ENCODE peak calls at places on chromosomes 6 and 20, in four cellular contexts. One of them, this sample, is unnamed.

GRCh38 chr6:3456794-3457709 is at the start of gene SLC22A23:
- DNase-seq in progenitor cell of endocrine pancreas: peak; percentile 90
- DNase-seq in mucosa of descending colon: peak; percentile 88
- DNase-seq in prostate gland: peak; percentile 87
- DNase-seq in this sample: peak; percentile 57

GRCh38 chr20:14959506-14960493 is 622.4 kb upstream of the FLRT3 start:
- DNase-seq in mucosa of descending colon: no peak
- DNase-seq in progenitor cell of endocrine pancreas: no peak
- DNase-seq in prostate gland: no peak
- DNase-seq in this sample: no peak

GRCh38 chr20:38275815-38276550 is 15.4 kb upstream of the KIAA1755 start:
- DNase-seq in progenitor cell of endocrine pancreas: no peak
- DNase-seq in mucosa of descending colon: no peak
- DNase-seq in prostate gland: no peak
- DNase-seq in this sample: no peak

GRCh38 chr6:107600936-107601335 is 111.0 kb downstream of the SOBP start:
- DNase-seq in progenitor cell of endocrine pancreas: no peak
- DNase-seq in mucosa of descending colon: no peak
- DNase-seq in prostate gland: peak; percentile 48
- DNase-seq in this sample: no peak

GRCh38 chr6:20652691-20653479 is 118.6 kb downstream of the CDKAL1 start:
- DNase-seq in progenitor cell of endocrine pancreas: no peak
- DNase-seq in mucosa of descending colon: no peak
- DNase-seq in prostate gland: no peak
- DNase-seq in this sample: no peak

GRCh38 chr20:47334022-47334551 is 22.4 kb downstream of the ZMYND8 start:
- DNase-seq in prostate gland: peak; percentile 74
- DNase-seq in progenitor cell of endocrine pancreas: no peak
- DNase-seq in mucosa of descending colon: no peak
- DNase-seq in this sample: no peak

GRCh38 chr6:136166815-136167214 is 83.3 kb downstream of the MTFR2 start:
- DNase-seq in progenitor cell of endocrine pancreas: no peak
- DNase-seq in mucosa of descending colon: no peak
- DNase-seq in prostate gland: no peak
- DNase-seq in this sample: no peak

GRCh38 chr6:20379231-20379630 is 22.4 kb upstream of the E2F3 start:
- DNase-seq in progenitor cell of endocrine pancreas: no peak
- DNase-seq in prostate gland: no peak
- DNase-seq in mucosa of descending colon: no peak
- DNase-seq in this sample: no peak

GRCh38 chr6:136550330-136551071 is at the start of gene MAP7:
- DNase-seq in progenitor cell of endocrine pancreas: peak; percentile 94
- DNase-seq in mucosa of descending colon: peak; percentile 91
- DNase-seq in prostate gland: peak; percentile 94
- DNase-seq in this sample: peak; percentile 70

GRCh38 chr6:45709834-45710233 is 305.8 kb downstream of the CLIC5 start:
- DNase-seq in mucosa of descending colon: no peak
- DNase-seq in progenitor cell of endocrine pancreas: no peak
- DNase-seq in prostate gland: no peak
- DNase-seq in this sample: peak; percentile 72

GRCh38 chr6:119043783-119044182 is 34.7 kb downstream of the FAM184A start:
- DNase-seq in progenitor cell of endocrine pancreas: no peak
- DNase-seq in prostate gland: no peak
- DNase-seq in mucosa of descending colon: no peak
- DNase-seq in this sample: no peak

GRCh38 chr20:62668441-62669027 is 26.2 kb downstream of the SLCO4A1 start:
- DNase-seq in progenitor cell of endocrine pancreas: peak; percentile 64
- DNase-seq in mucosa of descending colon: no peak
- DNase-seq in prostate gland: peak; percentile 55
- DNase-seq in this sample: peak; percentile 25

GRCh38 chr20:39605908-39606307 is 643.8 kb downstream of the DHX35 start:
- DNase-seq in mucosa of descending colon: no peak
- DNase-seq in prostate gland: no peak
- DNase-seq in progenitor cell of endocrine pancreas: no peak
- DNase-seq in this sample: no peak

GRCh38 chr6:11043552-11043960 is 549 bp downstream of the ELOVL2 start:
- DNase-seq in progenitor cell of endocrine pancreas: no peak
- DNase-seq in prostate gland: no peak
- DNase-seq in mucosa of descending colon: no peak
- DNase-seq in this sample: no peak

GRCh38 chr6:11042750-11043551 is 1.2 kb downstream of the ELOVL2 start:
- DNase-seq in progenitor cell of endocrine pancreas: no peak
- DNase-seq in mucosa of descending colon: no peak
- DNase-seq in prostate gland: no peak
- DNase-seq in this sample: no peak

GRCh38 chr6:11044712-11045167 is 635 bp upstream of the ELOVL2 start:
- DNase-seq in mucosa of descending colon: no peak
- DNase-seq in prostate gland: no peak
- DNase-seq in progenitor cell of endocrine pancreas: no peak
- DNase-seq in this sample: no peak

GRCh38 chr6:11042025-11042749 is 1.9 kb downstream of the ELOVL2 start:
- DNase-seq in mucosa of descending colon: no peak
- DNase-seq in prostate gland: no peak
- DNase-seq in progenitor cell of endocrine pancreas: no peak
- DNase-seq in this sample: no peak

DNA sequence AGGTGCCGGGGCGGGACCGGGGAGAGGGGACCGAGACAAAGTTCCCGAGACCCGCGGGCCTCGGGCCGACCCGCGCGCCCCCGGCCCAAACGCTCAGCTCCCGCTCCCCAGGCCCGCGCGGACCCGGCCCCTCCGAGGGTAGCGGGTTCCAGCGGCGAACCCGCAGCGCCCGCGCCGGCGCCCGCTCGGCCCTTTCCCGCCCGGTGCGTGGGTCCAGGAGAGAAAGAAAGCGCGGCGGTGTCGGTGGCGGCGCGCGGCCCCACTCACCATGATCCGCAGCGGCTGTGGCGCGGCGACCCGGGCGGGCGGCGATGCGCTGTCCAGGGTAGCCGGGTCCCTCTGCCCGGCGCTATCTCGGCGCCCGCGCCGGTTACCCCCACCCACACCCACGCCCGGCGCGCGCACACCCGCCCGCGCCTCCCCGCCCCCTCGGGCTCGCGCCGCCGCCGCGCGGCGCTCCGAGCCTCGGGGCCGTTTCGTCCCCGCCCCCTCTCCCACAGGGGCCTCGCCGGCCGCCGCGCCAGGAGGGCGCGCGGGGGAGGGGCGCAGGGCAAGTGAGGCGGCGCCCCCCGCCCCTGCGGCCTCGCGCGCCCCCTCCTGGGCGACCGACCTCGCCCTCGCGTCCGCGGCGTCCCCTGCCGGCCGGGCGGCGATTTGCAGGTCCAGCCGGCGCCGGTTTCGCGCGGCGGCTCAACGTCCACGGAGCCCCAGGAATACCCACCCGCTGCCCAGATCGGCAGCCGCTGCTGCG is at the start of gene ELOVL2:
- DNase-seq in prostate gland: no peak
- DNase-seq in mucosa of descending colon: no peak
- DNase-seq in progenitor cell of endocrine pancreas: peak; percentile 58
- DNase-seq in this sample: peak; percentile 25
- TF ChIP-seq CTCF in prostate gland: peak; percentile 57
- TF ChIP-seq CTCF in mucosa of descending colon: no peak
- TF ChIP-seq CTCF in progenitor cell of endocrine pancreas: peak; percentile 85
- TF ChIP-seq CTCF in this sample: peak; percentile 62

GRCh38 chr6:51684038-51684437 is 403.4 kb downstream of the PKHD1 start:
- DNase-seq in mucosa of descending colon: no peak
- DNase-seq in progenitor cell of endocrine pancreas: no peak
- DNase-seq in prostate gland: no peak
- DNase-seq in this sample: no peak
- TF ChIP-seq CTCF in mucosa of descending colon: no peak
- TF ChIP-seq CTCF in progenitor cell of endocrine pancreas: peak; percentile 30
- TF ChIP-seq CTCF in prostate gland: no peak
- TF ChIP-seq CTCF in this sample: no peak

GRCh38 chr20:45187693-45188092 is 13.0 kb downstream of the PI3 start:
- DNase-seq in prostate gland: no peak
- DNase-seq in mucosa of descending colon: no peak
- DNase-seq in progenitor cell of endocrine pancreas: no peak
- DNase-seq in this sample: no peak
- TF ChIP-seq CTCF in prostate gland: no peak
- TF ChIP-seq CTCF in mucosa of descending colon: no peak
- TF ChIP-seq CTCF in progenitor cell of endocrine pancreas: no peak
- TF ChIP-seq CTCF in this sample: no peak

GRCh38 chr20:22815584-22815983 is 219.5 kb upstream of the SSTR4 start:
- DNase-seq in mucosa of descending colon: no peak
- DNase-seq in progenitor cell of endocrine pancreas: no peak
- DNase-seq in prostate gland: no peak
- DNase-seq in this sample: no peak
- TF ChIP-seq CTCF in mucosa of descending colon: no peak
- TF ChIP-seq CTCF in progenitor cell of endocrine pancreas: peak; percentile 22
- TF ChIP-seq CTCF in prostate gland: no peak
- TF ChIP-seq CTCF in this sample: no peak

GRCh38 chr20:51562334-51563140 is 20.0 kb upstream of the NFATC2 start:
- DNase-seq in mucosa of descending colon: peak; percentile 67
- DNase-seq in prostate gland: peak; percentile 68
- DNase-seq in progenitor cell of endocrine pancreas: peak; percentile 37
- DNase-seq in this sample: peak; percentile 22
- TF ChIP-seq CTCF in mucosa of descending colon: no peak
- TF ChIP-seq CTCF in prostate gland: no peak
- TF ChIP-seq CTCF in progenitor cell of endocrine pancreas: peak; percentile 36
- TF ChIP-seq CTCF in this sample: no peak

DNA sequence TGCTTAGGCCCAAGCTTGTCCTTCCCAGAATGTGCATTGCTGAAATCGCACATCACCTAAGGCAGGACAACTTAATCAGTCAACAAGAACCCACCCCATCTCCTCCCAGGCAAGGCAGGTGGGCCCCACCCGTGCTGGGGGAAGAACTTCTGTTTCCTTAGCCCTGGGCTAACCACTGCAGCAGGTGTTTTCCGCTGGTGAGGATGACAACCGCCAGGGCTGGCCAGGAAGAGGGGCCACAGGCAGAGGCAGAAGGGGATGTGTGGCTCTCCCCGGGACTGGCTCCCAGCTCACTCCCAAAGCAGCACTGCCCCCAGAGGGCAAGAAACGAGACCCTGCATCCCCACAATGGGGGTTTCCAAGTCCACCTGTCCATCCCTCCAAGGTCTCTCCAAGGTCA is 168.4 kb upstream of the CST7 start:
- DNase-seq in prostate gland: no peak
- DNase-seq in mucosa of descending colon: no peak
- DNase-seq in progenitor cell of endocrine pancreas: no peak
- DNase-seq in this sample: no peak
- TF ChIP-seq CTCF in prostate gland: no peak
- TF ChIP-seq CTCF in mucosa of descending colon: no peak
- TF ChIP-seq CTCF in progenitor cell of endocrine pancreas: no peak
- TF ChIP-seq CTCF in this sample: no peak

GRCh38 chr20:24708411-24709295 is 239.2 kb downstream of the SYNDIG1 start:
- DNase-seq in mucosa of descending colon: no peak
- DNase-seq in progenitor cell of endocrine pancreas: no peak
- DNase-seq in prostate gland: no peak
- DNase-seq in this sample: no peak

GRCh38 chr20:24702501-24703283 is 233.3 kb downstream of the SYNDIG1 start:
- DNase-seq in prostate gland: no peak
- DNase-seq in progenitor cell of endocrine pancreas: no peak
- DNase-seq in mucosa of descending colon: no peak
- DNase-seq in this sample: no peak

GRCh38 chr20:24703284-24703610 is 233.8 kb downstream of the SYNDIG1 start:
- DNase-seq in progenitor cell of endocrine pancreas: no peak
- DNase-seq in prostate gland: no peak
- DNase-seq in mucosa of descending colon: no peak
- DNase-seq in this sample: no peak

GRCh38 chr20:24704899-24705298 is 235.5 kb downstream of the SYNDIG1 start:
- DNase-seq in prostate gland: no peak
- DNase-seq in progenitor cell of endocrine pancreas: no peak
- DNase-seq in mucosa of descending colon: no peak
- DNase-seq in this sample: no peak

DNA sequence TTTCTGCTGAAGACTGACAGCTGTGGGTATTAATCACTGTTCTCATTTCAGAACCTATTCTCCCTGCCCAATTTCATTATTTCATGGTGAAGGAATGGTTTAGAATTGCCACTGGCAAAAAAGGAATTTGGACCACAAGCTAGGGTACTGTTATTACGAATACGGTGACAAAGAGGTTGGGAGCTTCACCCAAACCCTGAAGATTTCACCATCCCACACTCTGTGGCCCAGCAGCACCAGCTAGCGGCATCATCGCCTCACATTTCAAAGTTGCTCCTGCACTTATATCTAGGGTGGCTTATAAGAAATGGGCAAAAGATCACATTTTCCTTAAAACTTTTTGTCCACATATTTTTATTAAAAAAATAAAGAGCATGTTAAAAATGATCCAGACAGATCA is 236.1 kb downstream of the SYNDIG1 start:
- DNase-seq in mucosa of descending colon: no peak
- DNase-seq in progenitor cell of endocrine pancreas: no peak
- DNase-seq in prostate gland: no peak
- DNase-seq in this sample: no peak
- TF ChIP-seq CTCF in mucosa of descending colon: no peak
- TF ChIP-seq CTCF in progenitor cell of endocrine pancreas: no peak
- TF ChIP-seq CTCF in prostate gland: no peak
- TF ChIP-seq CTCF in this sample: no peak

DNA sequence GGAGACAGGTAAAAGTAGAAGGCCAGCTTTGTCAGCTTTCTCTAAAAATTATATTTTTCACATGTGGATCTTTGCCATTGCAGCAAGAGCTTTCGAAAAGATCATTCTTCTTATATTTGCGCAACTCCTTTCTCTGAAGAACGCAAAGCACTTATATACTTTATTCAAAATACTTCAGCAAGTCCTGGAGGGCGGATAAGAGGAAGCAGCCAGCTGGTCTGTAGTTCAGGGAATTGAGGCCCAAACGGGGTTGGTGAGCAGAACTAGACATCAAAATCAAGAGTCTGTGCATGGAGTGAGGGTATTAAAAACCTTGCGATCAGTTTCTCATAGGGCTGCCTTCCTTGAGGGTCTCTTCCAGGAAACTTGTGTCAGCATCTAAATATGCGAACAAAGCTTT is 182.3 kb downstream of the DTNBP1 start:
- DNase-seq in mucosa of descending colon: no peak
- DNase-seq in progenitor cell of endocrine pancreas: no peak
- DNase-seq in prostate gland: no peak
- DNase-seq in this sample: no peak
- TF ChIP-seq CTCF in mucosa of descending colon: no peak
- TF ChIP-seq CTCF in progenitor cell of endocrine pancreas: no peak
- TF ChIP-seq CTCF in prostate gland: no peak
- TF ChIP-seq CTCF in this sample: no peak

GRCh38 chr20:2527762-2528161 is 8.6 kb upstream of the TMC2 start:
- DNase-seq in progenitor cell of endocrine pancreas: no peak
- DNase-seq in mucosa of descending colon: no peak
- DNase-seq in prostate gland: no peak
- DNase-seq in this sample: no peak
- TF ChIP-seq CTCF in progenitor cell of endocrine pancreas: no peak
- TF ChIP-seq CTCF in mucosa of descending colon: no peak
- TF ChIP-seq CTCF in prostate gland: no peak
- TF ChIP-seq CTCF in this sample: no peak